ENCODE peak calls at places on chromosomes 13 and 19, in seven cellular contexts. V is right atrium auricular region, G is A549, Q is spleen, U is lung, K is uterus, F is heart left ventricle. R is an unnamed sample.

GRCh38 chr13:94696171-94696570 is 16.2 kb downstream of the SOX21 start:
- DNase-seq in F (no peak), U (no peak), K (no peak), V (no peak), Q (no peak), G (no peak), R (no peak)

GRCh38 chr19:29092712-29093552 is 120.0 kb downstream of the UQCRFS1 start:
- DNase-seq in G (no peak), V (no peak), U (no peak), Q (no peak), K (no peak), F (no peak), R (no peak)

GRCh38 chr19:12825259-12826131 is 8.9 kb downstream of the RTBDN start:
- DNase-seq in Q (no peak), V (no peak), G (no peak), K (no peak), U (no peak), F (no peak), R (no peak)

GRCh38 chr19:47229674-47230121 is 1.3 kb downstream of the BBC3 start:
- DNase-seq in Q (no peak), F (no peak), G (no peak), K (no peak), U (no peak), V (no peak), R (no peak)

GRCh38 chr19:947707-948533 is 22.1 kb downstream of the ARID3A start:
- DNase-seq in Q (peak; percentile 94), K (no peak), V (no peak), G (no peak), U (peak; percentile 51), F (peak; percentile 63), R (no peak)

GRCh38 chr19:7862413-7862951 is 11.7 kb downstream of the PRR36 start:
- DNase-seq in Q (peak; percentile 87), G (no peak), V (no peak), F (peak; percentile 35), U (peak; percentile 73), K (no peak), R (peak; percentile 43)

GRCh38 chr13:30235206-30235605 is 72.1 kb downstream of the KATNAL1 start:
- DNase-seq in F (no peak), K (no peak), V (no peak), U (no peak), G (no peak), Q (no peak), R (no peak)

GRCh38 chr19:57351867-57352266 is 796 bp downstream of the ZNF304 start:
- DNase-seq in Q (no peak), G (no peak), U (no peak), F (no peak), K (no peak), V (no peak), R (no peak)

GRCh38 chr13:94660695-94661324 is 51.5 kb downstream of the SOX21 start:
- DNase-seq in Q (no peak), K (no peak), V (no peak), F (no peak), U (no peak), G (peak; percentile 11), R (no peak)

GRCh38 chr13:70339738-70340137 is 231.5 kb upstream of the KLHL1 start:
- DNase-seq in G (no peak), V (no peak), K (no peak), F (no peak), U (no peak), Q (no peak), R (peak; percentile 54)

GRCh38 chr19:5501907-5502306 is 46.7 kb downstream of the ZNRF4 start:
- DNase-seq in Q (no peak), U (no peak), K (no peak), V (no peak), G (no peak), F (no peak), R (no peak)

GRCh38 chr19:14582894-14583340 is at the start of gene CLEC17A:
- DNase-seq in Q (peak; percentile 90), F (no peak), G (no peak), V (no peak), U (no peak), K (no peak), R (no peak)

GRCh38 chr19:33438016-33438671 is 64.6 kb downstream of the CEBPG start:
- DNase-seq in G (peak; percentile 48), F (peak; percentile 9), K (no peak), V (no peak), U (no peak), Q (peak; percentile 64), R (no peak)

GRCh38 chr13:112351825-112352224 is 24.3 kb upstream of the SPACA7 start:
- DNase-seq in V (no peak), Q (no peak), K (no peak), F (no peak), U (no peak), G (no peak), R (no peak)

GRCh38 chr13:112353856-112354255 is 22.3 kb upstream of the SPACA7 start:
- DNase-seq in F (no peak), G (no peak), Q (peak; percentile 54), V (no peak), K (no peak), U (no peak), R (no peak)

GRCh38 chr13:112355274-112355843 is 20.8 kb upstream of the SPACA7 start:
- DNase-seq in V (no peak), U (no peak), G (no peak), F (no peak), Q (no peak), K (no peak), R (no peak)

GRCh38 chr13:112356190-112356589 is 20.0 kb upstream of the SPACA7 start:
- DNase-seq in U (no peak), K (no peak), V (no peak), G (no peak), F (no peak), Q (no peak), R (no peak)

DNA sequence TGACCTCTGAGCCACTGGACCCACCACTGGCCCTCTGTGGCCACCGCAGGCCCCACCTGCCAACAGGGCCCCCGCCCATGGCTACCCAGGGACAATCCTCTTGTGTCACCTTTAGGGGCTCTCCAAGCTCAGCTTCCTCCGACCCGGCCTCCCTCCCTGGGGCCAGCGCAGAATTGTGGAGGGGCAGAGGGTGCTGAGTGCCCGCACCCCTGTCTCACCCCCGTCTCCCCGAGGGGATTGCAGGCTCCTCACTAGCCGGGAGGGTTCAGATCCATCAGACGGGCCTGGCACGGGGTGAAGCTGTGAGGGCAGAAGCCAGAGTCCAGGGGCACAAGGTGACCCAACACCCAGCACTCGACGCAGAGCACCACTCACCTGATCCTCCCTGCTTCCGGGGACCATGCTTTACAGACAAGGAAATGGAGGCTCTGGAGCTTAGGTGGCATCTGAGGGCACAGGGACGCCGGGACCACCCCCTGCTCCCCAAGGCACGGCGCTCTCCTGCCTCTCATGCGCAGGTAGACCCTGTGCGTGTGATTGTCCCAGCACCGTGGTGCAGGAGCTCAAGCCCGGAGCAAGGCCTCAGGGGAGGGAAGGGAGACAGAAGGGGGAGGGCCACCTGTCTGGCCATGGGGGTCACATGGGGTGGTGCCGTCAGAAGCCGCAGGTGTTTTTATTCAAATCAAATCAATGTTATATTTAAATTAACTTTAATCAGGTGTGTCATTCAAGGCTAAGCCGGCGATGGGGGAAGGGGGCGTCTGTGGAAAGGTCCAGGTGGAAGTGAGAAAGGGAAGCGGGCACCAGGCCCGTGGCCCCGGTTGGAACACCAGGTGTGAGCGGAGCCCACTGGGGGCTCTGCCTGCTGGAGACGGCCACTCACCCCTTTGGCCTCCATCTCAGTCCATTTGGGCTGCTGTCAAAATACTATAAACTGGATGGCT is 21.6 kb upstream of the SPACA7 start:
- DNase-seq in G (no peak), F (no peak), V (no peak), K (no peak), Q (peak; percentile 64), U (no peak), R (no peak)
- H3K27ac ChIP-seq in G (no peak overlapping the region), F (no peak overlapping the region), V (no peak overlapping the region), K (no peak overlapping the region), Q (no peak overlapping the region), U (no peak overlapping the region), R (no peak overlapping the region)

GRCh38 chr13:45770886-45771285 is 68.8 kb downstream of the CBY2 start:
- DNase-seq in Q (no peak), V (no peak), K (no peak), G (no peak), U (no peak), F (no peak), R (no peak)
- H3K4me1 ChIP-seq in Q (no peaks in the 10 kb centered on the region), V (no peaks in the 10 kb centered on the region), K (no peaks in the 10 kb centered on the region), G (no peaks in the 10 kb centered on the region), U (no peaks in the 10 kb centered on the region), F (no peaks in the 10 kb centered on the region), R (no peaks in the 10 kb centered on the region)

GRCh38 chr19:52992109-52993004 is 21.4 kb upstream of the ERVV-1 start:
- DNase-seq in K (peak; percentile 34), V (no peak), U (no peak), Q (peak; percentile 71), F (peak; percentile 37), G (no peak), R (peak; percentile 9)
- H3K27ac ChIP-seq in K (peak overlapping the region; percentile 80), V (peak overlapping the region; percentile 60), U (peak overlapping the region; percentile 68), Q (peak overlapping the region; percentile 59), F (peak overlapping the region; percentile 3), G (no peak overlapping the region), R (no peak overlapping the region)

DNA sequence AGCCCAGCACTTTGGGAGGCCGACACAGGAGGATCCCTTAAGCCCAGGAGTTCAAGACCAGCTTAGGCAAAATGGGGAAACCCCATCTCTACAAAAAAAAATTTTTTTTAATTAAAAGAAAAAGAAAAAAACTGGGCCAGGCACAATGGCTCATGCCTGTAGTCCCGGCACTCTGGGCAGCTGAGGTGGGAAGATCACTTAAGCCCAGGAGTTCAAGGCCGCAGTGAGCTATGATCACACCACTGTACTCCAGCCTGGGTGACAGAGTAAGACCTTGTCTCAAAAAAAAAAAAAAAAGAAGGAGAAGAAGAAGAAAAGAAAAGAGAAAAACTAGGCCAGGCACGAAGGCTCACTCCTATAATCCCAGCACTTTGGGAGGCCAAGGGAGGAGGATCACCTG is 4.3 kb downstream of the ELL start:
- DNase-seq in G (no peak), F (no peak), Q (no peak), V (no peak), K (no peak), U (no peak), R (no peak)
- H3K4me1 ChIP-seq in G (peaks cover 27% of the 10 kb centered on the region), F (peaks cover 67% of the 10 kb centered on the region), Q (peaks cover 71% of the 10 kb centered on the region), V (peaks cover 79% of the 10 kb centered on the region), K (peaks cover 22% of the 10 kb centered on the region), U (peaks cover 30% of the 10 kb centered on the region), R (peaks cover 51% of the 10 kb centered on the region)

GRCh38 chr19:16324384-16325160 is at the start of gene KLF2:
- DNase-seq in F (peak; percentile 97), U (peak; percentile 93), K (peak; percentile 93), V (peak; percentile 94), Q (peak; percentile 99), G (peak; percentile 80), R (peak; percentile 83)
- H3K27ac ChIP-seq in F (peak within 1 kb of the TSS; percentile 92), U (peak within 1 kb of the TSS; percentile 99), K (peak within 1 kb of the TSS; percentile 95), V (peak within 1 kb of the TSS; percentile 97), Q (peak within 1 kb of the TSS; percentile 96), G (peak within 1 kb of the TSS; percentile 94), R (peak within 1 kb of the TSS; percentile 84)

GRCh38 chr13:45833663-45834062 is 17.9 kb downstream of the SIAH3 start:
- DNase-seq in U (no peak), Q (no peak), V (no peak), F (peak; percentile 81), G (no peak), K (no peak), R (no peak)
- H3K4me1 ChIP-seq in U (no peaks in the 10 kb centered on the region), Q (no peaks in the 10 kb centered on the region), V (peaks cover 10% of the 10 kb centered on the region), F (peaks cover 9% of the 10 kb centered on the region), G (no peaks in the 10 kb centered on the region), K (no peaks in the 10 kb centered on the region), R (no peaks in the 10 kb centered on the region)

DNA sequence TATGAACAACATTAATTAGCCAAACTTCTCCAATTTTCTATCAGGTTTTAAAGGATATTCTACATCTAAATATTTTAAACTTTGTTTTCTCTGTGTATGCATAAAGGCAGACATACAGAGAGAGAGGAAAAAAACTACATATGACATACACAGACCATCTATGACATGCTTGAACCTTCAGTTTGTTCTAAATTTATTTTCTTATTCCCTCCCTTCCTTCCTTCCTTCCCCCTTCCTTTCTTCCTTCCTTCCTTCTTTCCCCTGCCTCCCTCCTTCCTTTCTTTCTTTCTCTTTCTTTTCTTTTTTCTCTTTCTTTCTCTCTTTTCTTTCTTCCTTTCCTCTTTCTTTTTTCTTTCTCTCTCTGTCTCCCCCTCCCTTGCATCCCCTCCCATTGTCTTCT is 35.8 kb upstream of the CD70 start:
- DNase-seq in F (no peak), U (no peak), V (no peak), K (no peak), G (no peak), Q (no peak), R (no peak)
- H3K27ac ChIP-seq in F (no peak overlapping the region), U (no peak overlapping the region), V (no peak overlapping the region), K (no peak overlapping the region), G (no peak overlapping the region), Q (no peak overlapping the region), R (no peak overlapping the region)